ENCODE peak calls at places on chromosomes 2 and 18, in six cellular contexts. P is thyroid gland; M is EL; K is activated CD8-positive, alpha-beta memory T cell treated with anti-CD3 and anti-CD28 coated beads for 1 hour; Z is caudate nucleus; N is stimulated activated CD8-positive, alpha-beta memory T cell treated with anti-CD3 and anti-CD28 coated beads, Interleukin-12 subunit alpha, Interleukin-12 subunit beta, amount 100 ng/mL, for 1 hour. C is an unnamed sample.

GRCh38 chr18:11654736-11655604 is 34.1 kb upstream of the GNAL start:
- DNase-seq in Z (peak), P (peak), N (peak), K (peak), M (peak), C (peak)

GRCh38 chr2:124623560-124623959 is 598.5 kb downstream of the CNTNAP5 start:
- DNase-seq in K (no peak), M (no peak), N (no peak), P (no peak), Z (no peak), C (no peak)

GRCh38 chr2:215531284-215531683 is 95.4 kb upstream of the FN1 start:
- DNase-seq in N (no peak), M (peak), P (no peak), K (no peak), Z (no peak), C (no peak)

GRCh38 chr2:157441072-157441454 is 2.8 kb downstream of the CYTIP start:
- DNase-seq in P (no peak), N (no peak), M (no peak), K (no peak), Z (no peak), C (no peak)

GRCh38 chr2:228768818-228769217 is 502.3 kb downstream of the PID1 start:
- DNase-seq in N (no peak), P (no peak), K (no peak), M (peak), Z (no peak), C (no peak)

GRCh38 chr2:20288941-20289340 is 61.7 kb downstream of the PUM2 start:
- DNase-seq in M (peak), K (no peak), P (no peak), N (no peak), Z (no peak), C (no peak)

GRCh38 chr2:18077724-18078123 is 199.3 kb downstream of the KCNS3 start:
- DNase-seq in N (no peak), P (no peak), M (peak), K (no peak), Z (no peak), C (no peak)

GRCh38 chr2:126778561-126779285 is 120.0 kb upstream of the TEX51 start:
- DNase-seq in N (no peak), P (no peak), K (no peak), M (no peak), Z (no peak), C (no peak)

GRCh38 chr2:223055140-223055539 is 3.1 kb downstream of the KCNE4 start:
- DNase-seq in Z (no peak), P (peak), K (no peak), N (no peak), M (no peak), C (no peak)

GRCh38 chr2:70312560-70312959 is 10.7 kb upstream of the FAM136A start:
- DNase-seq in Z (no peak), N (no peak), M (no peak), P (no peak), K (no peak), C (no peak)

GRCh38 chr2:190996947-190997346 is 17.0 kb downstream of the STAT1 start:
- DNase-seq in P (no peak), M (no peak), N (no peak), Z (no peak), K (no peak), C (no peak)

GRCh38 chr2:75571730-75572430 is 11.1 kb upstream of the EVA1A start:
- DNase-seq in Z (no peak), K (no peak), P (no peak), N (no peak), M (no peak), C (no peak)

GRCh38 chr18:2846241-2846637 is 567 bp upstream of the EMILIN2 start:
- DNase-seq in Z (no peak), M (peak), N (no peak), K (no peak), P (peak), C (no peak)

GRCh38 chr2:64525323-64525625 is 1.1 kb downstream of the AFTPH start:
- DNase-seq in M (peak), Z (no peak), K (no peak), N (peak), P (no peak), C (no peak)

C was measured in endothelial cell.